ENCODE peak calls at places on chromosome 2, in six cellular contexts. One of them, this sample, is unnamed.

GRCh38 chr2:164439885-164440284 is 181.4 kb downstream of the GRB14 start:
- DNase-seq in H7: no peak
- DNase-seq in stimulated activated CD4-positive, alpha-beta T cell treated with anti-CD3 and anti-CD28 coated beads, Interleukin-12 subunit alpha, Interleukin-12 subunit beta, amount 100 ng/mL, for 4 hours: no peak
- DNase-seq in NCI-H226: no peak
- DNase-seq in neuronal stem cell: no peak
- DNase-seq in NCI-H1436: no peak
- DNase-seq in this sample: no peak

GRCh38 chr2:233354971-233355574 is 779 bp downstream of the DGKD start:
- DNase-seq in H7: peak
- DNase-seq in stimulated activated CD4-positive, alpha-beta T cell treated with anti-CD3 and anti-CD28 coated beads, Interleukin-12 subunit alpha, Interleukin-12 subunit beta, amount 100 ng/mL, for 4 hours: no peak
- DNase-seq in NCI-H226: no peak
- DNase-seq in neuronal stem cell: no peak
- DNase-seq in NCI-H1436: peak
- DNase-seq in this sample: no peak

GRCh38 chr2:176536739-176537138 is 267.5 kb downstream of the MTX2 start:
- DNase-seq in H7: no peak
- DNase-seq in stimulated activated CD4-positive, alpha-beta T cell treated with anti-CD3 and anti-CD28 coated beads, Interleukin-12 subunit alpha, Interleukin-12 subunit beta, amount 100 ng/mL, for 4 hours: no peak
- DNase-seq in NCI-H226: no peak
- DNase-seq in neuronal stem cell: no peak
- DNase-seq in NCI-H1436: no peak
- DNase-seq in this sample: no peak

GRCh38 chr2:231531408-231532188 is 1.4 kb upstream of the NMUR1 start:
- DNase-seq in H7: no peak
- DNase-seq in stimulated activated CD4-positive, alpha-beta T cell treated with anti-CD3 and anti-CD28 coated beads, Interleukin-12 subunit alpha, Interleukin-12 subunit beta, amount 100 ng/mL, for 4 hours: no peak
- DNase-seq in NCI-H226: no peak
- DNase-seq in neuronal stem cell: no peak
- DNase-seq in NCI-H1436: no peak
- DNase-seq in this sample: no peak

GRCh38 chr2:237824085-237824484 is 25.5 kb downstream of the RBM44 start:
- DNase-seq in H7: no peak
- DNase-seq in stimulated activated CD4-positive, alpha-beta T cell treated with anti-CD3 and anti-CD28 coated beads, Interleukin-12 subunit alpha, Interleukin-12 subunit beta, amount 100 ng/mL, for 4 hours: no peak
- DNase-seq in NCI-H226: no peak
- DNase-seq in neuronal stem cell: no peak
- DNase-seq in NCI-H1436: no peak
- DNase-seq in this sample: no peak

GRCh38 chr2:30367232-30368070 is 79.6 kb upstream of the LCLAT1 start:
- DNase-seq in H7: no peak
- DNase-seq in stimulated activated CD4-positive, alpha-beta T cell treated with anti-CD3 and anti-CD28 coated beads, Interleukin-12 subunit alpha, Interleukin-12 subunit beta, amount 100 ng/mL, for 4 hours: no peak
- DNase-seq in NCI-H226: no peak
- DNase-seq in neuronal stem cell: no peak
- DNase-seq in NCI-H1436: no peak
- DNase-seq in this sample: no peak

GRCh38 chr2:88452980-88453582 is 588 bp upstream of the FOXI3 start:
- DNase-seq in H7: no peak
- DNase-seq in stimulated activated CD4-positive, alpha-beta T cell treated with anti-CD3 and anti-CD28 coated beads, Interleukin-12 subunit alpha, Interleukin-12 subunit beta, amount 100 ng/mL, for 4 hours: no peak
- DNase-seq in NCI-H226: no peak
- DNase-seq in neuronal stem cell: no peak
- DNase-seq in NCI-H1436: no peak
- DNase-seq in this sample: peak

GRCh38 chr2:237177052-237177451 is 91.4 kb downstream of the COPS8 start:
- DNase-seq in H7: no peak
- DNase-seq in stimulated activated CD4-positive, alpha-beta T cell treated with anti-CD3 and anti-CD28 coated beads, Interleukin-12 subunit alpha, Interleukin-12 subunit beta, amount 100 ng/mL, for 4 hours: no peak
- DNase-seq in NCI-H226: no peak
- DNase-seq in neuronal stem cell: no peak
- DNase-seq in NCI-H1436: no peak
- DNase-seq in this sample: no peak

GRCh38 chr2:198127627-198128026 is 323.2 kb downstream of the PLCL1 start:
- DNase-seq in H7: peak
- DNase-seq in stimulated activated CD4-positive, alpha-beta T cell treated with anti-CD3 and anti-CD28 coated beads, Interleukin-12 subunit alpha, Interleukin-12 subunit beta, amount 100 ng/mL, for 4 hours: peak
- DNase-seq in NCI-H226: no peak
- DNase-seq in neuronal stem cell: peak
- DNase-seq in NCI-H1436: peak
- DNase-seq in this sample: no peak